ENCODE peak calls at places on chromosomes 7 and 10, in ten cellular contexts. One of them, this sample, is unnamed.

GRCh38 chr7:106808967-106809635 is 56.0 kb upstream of the PIK3CG start:
- DNase-seq in brain microvascular endothelial cell: no peak
- DNase-seq in activated CD4-positive, alpha-beta memory T cell treated with anti-CD3 and anti-CD28 coated beads, Interleukin-2, amount 10 ng/mL, durations not matched to agents 7 days and 5 days: no peak
- DNase-seq in stimulated activated CD4-positive, alpha-beta T cell treated with anti-CD3 and anti-CD28 coated beads, Interleukin-4, amount 100 ng/mL, for 24 hours: no peak
- DNase-seq in HuH-7.5: no peak
- DNase-seq in GM03348: no peak
- DNase-seq in AG04450: no peak
- DNase-seq in mesenteric fat pad: no peak
- DNase-seq in AG20443: no peak
- DNase-seq in naive B cell: no peak
- DNase-seq in this sample: no peak

GRCh38 chr10:127851661-127852205 is 41.0 kb downstream of the CLRN3 start:
- DNase-seq in brain microvascular endothelial cell: no peak
- DNase-seq in activated CD4-positive, alpha-beta memory T cell treated with anti-CD3 and anti-CD28 coated beads, Interleukin-2, amount 10 ng/mL, durations not matched to agents 7 days and 5 days: no peak
- DNase-seq in stimulated activated CD4-positive, alpha-beta T cell treated with anti-CD3 and anti-CD28 coated beads, Interleukin-4, amount 100 ng/mL, for 24 hours: no peak
- DNase-seq in HuH-7.5: no peak
- DNase-seq in GM03348: no peak
- DNase-seq in AG04450: no peak
- DNase-seq in mesenteric fat pad: peak
- DNase-seq in AG20443: no peak
- DNase-seq in naive B cell: no peak
- DNase-seq in this sample: no peak

GRCh38 chr10:44323838-44324237 is 61.1 kb downstream of the CXCL12 start:
- DNase-seq in brain microvascular endothelial cell: no peak
- DNase-seq in activated CD4-positive, alpha-beta memory T cell treated with anti-CD3 and anti-CD28 coated beads, Interleukin-2, amount 10 ng/mL, durations not matched to agents 7 days and 5 days: no peak
- DNase-seq in stimulated activated CD4-positive, alpha-beta T cell treated with anti-CD3 and anti-CD28 coated beads, Interleukin-4, amount 100 ng/mL, for 24 hours: no peak
- DNase-seq in HuH-7.5: no peak
- DNase-seq in GM03348: no peak
- DNase-seq in AG04450: no peak
- DNase-seq in mesenteric fat pad: no peak
- DNase-seq in AG20443: no peak
- DNase-seq in naive B cell: no peak
- DNase-seq in this sample: no peak

GRCh38 chr7:68269410-68269809 is 1272.8 kb downstream of the TYW1 start:
- DNase-seq in brain microvascular endothelial cell: no peak
- DNase-seq in activated CD4-positive, alpha-beta memory T cell treated with anti-CD3 and anti-CD28 coated beads, Interleukin-2, amount 10 ng/mL, durations not matched to agents 7 days and 5 days: no peak
- DNase-seq in stimulated activated CD4-positive, alpha-beta T cell treated with anti-CD3 and anti-CD28 coated beads, Interleukin-4, amount 100 ng/mL, for 24 hours: no peak
- DNase-seq in HuH-7.5: no peak
- DNase-seq in GM03348: peak
- DNase-seq in AG04450: no peak
- DNase-seq in mesenteric fat pad: no peak
- DNase-seq in AG20443: peak
- DNase-seq in naive B cell: no peak
- DNase-seq in this sample: no peak

GRCh38 chr10:132785433-132786278 is at the start of gene NKX6-2:
- DNase-seq in brain microvascular endothelial cell: no peak
- DNase-seq in activated CD4-positive, alpha-beta memory T cell treated with anti-CD3 and anti-CD28 coated beads, Interleukin-2, amount 10 ng/mL, durations not matched to agents 7 days and 5 days: no peak
- DNase-seq in stimulated activated CD4-positive, alpha-beta T cell treated with anti-CD3 and anti-CD28 coated beads, Interleukin-4, amount 100 ng/mL, for 24 hours: no peak
- DNase-seq in HuH-7.5: no peak
- DNase-seq in GM03348: peak
- DNase-seq in AG04450: no peak
- DNase-seq in mesenteric fat pad: no peak
- DNase-seq in AG20443: no peak
- DNase-seq in naive B cell: no peak
- DNase-seq in this sample: no peak

GRCh38 chr10:14405076-14406065 is 74.6 kb upstream of the FRMD4A start:
- DNase-seq in brain microvascular endothelial cell: peak
- DNase-seq in activated CD4-positive, alpha-beta memory T cell treated with anti-CD3 and anti-CD28 coated beads, Interleukin-2, amount 10 ng/mL, durations not matched to agents 7 days and 5 days: no peak
- DNase-seq in stimulated activated CD4-positive, alpha-beta T cell treated with anti-CD3 and anti-CD28 coated beads, Interleukin-4, amount 100 ng/mL, for 24 hours: no peak
- DNase-seq in HuH-7.5: no peak
- DNase-seq in GM03348: peak
- DNase-seq in AG04450: peak
- DNase-seq in mesenteric fat pad: no peak
- DNase-seq in AG20443: peak
- DNase-seq in naive B cell: no peak
- DNase-seq in this sample: no peak

GRCh38 chr10:3339531-3339950 is 167.0 kb upstream of the PITRM1 start:
- DNase-seq in brain microvascular endothelial cell: peak
- DNase-seq in activated CD4-positive, alpha-beta memory T cell treated with anti-CD3 and anti-CD28 coated beads, Interleukin-2, amount 10 ng/mL, durations not matched to agents 7 days and 5 days: no peak
- DNase-seq in stimulated activated CD4-positive, alpha-beta T cell treated with anti-CD3 and anti-CD28 coated beads, Interleukin-4, amount 100 ng/mL, for 24 hours: no peak
- DNase-seq in HuH-7.5: no peak
- DNase-seq in GM03348: no peak
- DNase-seq in AG04450: no peak
- DNase-seq in mesenteric fat pad: no peak
- DNase-seq in AG20443: peak
- DNase-seq in naive B cell: no peak
- DNase-seq in this sample: peak

GRCh38 chr10:116014859-116015258 is 258.1 kb downstream of the GFRA1 start:
- DNase-seq in brain microvascular endothelial cell: peak
- DNase-seq in activated CD4-positive, alpha-beta memory T cell treated with anti-CD3 and anti-CD28 coated beads, Interleukin-2, amount 10 ng/mL, durations not matched to agents 7 days and 5 days: no peak
- DNase-seq in stimulated activated CD4-positive, alpha-beta T cell treated with anti-CD3 and anti-CD28 coated beads, Interleukin-4, amount 100 ng/mL, for 24 hours: no peak
- DNase-seq in HuH-7.5: no peak
- DNase-seq in GM03348: no peak
- DNase-seq in AG04450: no peak
- DNase-seq in mesenteric fat pad: no peak
- DNase-seq in AG20443: no peak
- DNase-seq in naive B cell: no peak
- DNase-seq in this sample: no peak

GRCh38 chr10:42754155-42755027 is 28.2 kb upstream of the BMS1 start:
- DNase-seq in brain microvascular endothelial cell: no peak
- DNase-seq in activated CD4-positive, alpha-beta memory T cell treated with anti-CD3 and anti-CD28 coated beads, Interleukin-2, amount 10 ng/mL, durations not matched to agents 7 days and 5 days: no peak
- DNase-seq in stimulated activated CD4-positive, alpha-beta T cell treated with anti-CD3 and anti-CD28 coated beads, Interleukin-4, amount 100 ng/mL, for 24 hours: peak
- DNase-seq in HuH-7.5: no peak
- DNase-seq in GM03348: peak
- DNase-seq in AG04450: no peak
- DNase-seq in mesenteric fat pad: no peak
- DNase-seq in AG20443: peak
- DNase-seq in naive B cell: peak
- DNase-seq in this sample: no peak

GRCh38 chr7:113197274-113197673 is 78.9 kb upstream of the SMIM30 start:
- DNase-seq in brain microvascular endothelial cell: peak
- DNase-seq in activated CD4-positive, alpha-beta memory T cell treated with anti-CD3 and anti-CD28 coated beads, Interleukin-2, amount 10 ng/mL, durations not matched to agents 7 days and 5 days: no peak
- DNase-seq in stimulated activated CD4-positive, alpha-beta T cell treated with anti-CD3 and anti-CD28 coated beads, Interleukin-4, amount 100 ng/mL, for 24 hours: no peak
- DNase-seq in HuH-7.5: no peak
- DNase-seq in GM03348: peak
- DNase-seq in AG04450: peak
- DNase-seq in mesenteric fat pad: no peak
- DNase-seq in AG20443: peak
- DNase-seq in naive B cell: no peak
- DNase-seq in this sample: no peak

GRCh38 chr7:45890902-45891461 is 2.7 kb downstream of the IGFBP1 start:
- DNase-seq in brain microvascular endothelial cell: no peak
- DNase-seq in activated CD4-positive, alpha-beta memory T cell treated with anti-CD3 and anti-CD28 coated beads, Interleukin-2, amount 10 ng/mL, durations not matched to agents 7 days and 5 days: no peak
- DNase-seq in stimulated activated CD4-positive, alpha-beta T cell treated with anti-CD3 and anti-CD28 coated beads, Interleukin-4, amount 100 ng/mL, for 24 hours: no peak
- DNase-seq in HuH-7.5: no peak
- DNase-seq in GM03348: peak
- DNase-seq in AG04450: no peak
- DNase-seq in mesenteric fat pad: no peak
- DNase-seq in AG20443: peak
- DNase-seq in naive B cell: peak
- DNase-seq in this sample: no peak

GRCh38 chr10:69861251-69862240 is 59.8 kb downstream of the COL13A1 start:
- DNase-seq in brain microvascular endothelial cell: peak
- DNase-seq in activated CD4-positive, alpha-beta memory T cell treated with anti-CD3 and anti-CD28 coated beads, Interleukin-2, amount 10 ng/mL, durations not matched to agents 7 days and 5 days: no peak
- DNase-seq in stimulated activated CD4-positive, alpha-beta T cell treated with anti-CD3 and anti-CD28 coated beads, Interleukin-4, amount 100 ng/mL, for 24 hours: no peak
- DNase-seq in HuH-7.5: no peak
- DNase-seq in GM03348: peak
- DNase-seq in AG04450: no peak
- DNase-seq in mesenteric fat pad: no peak
- DNase-seq in AG20443: peak
- DNase-seq in naive B cell: no peak
- DNase-seq in this sample: no peak

GRCh38 chr10:124267911-124268549 is 150.7 kb downstream of the OAT start:
- DNase-seq in brain microvascular endothelial cell: no peak
- DNase-seq in activated CD4-positive, alpha-beta memory T cell treated with anti-CD3 and anti-CD28 coated beads, Interleukin-2, amount 10 ng/mL, durations not matched to agents 7 days and 5 days: no peak
- DNase-seq in stimulated activated CD4-positive, alpha-beta T cell treated with anti-CD3 and anti-CD28 coated beads, Interleukin-4, amount 100 ng/mL, for 24 hours: no peak
- DNase-seq in HuH-7.5: no peak
- DNase-seq in GM03348: no peak
- DNase-seq in AG04450: no peak
- DNase-seq in mesenteric fat pad: no peak
- DNase-seq in AG20443: no peak
- DNase-seq in naive B cell: no peak
- DNase-seq in this sample: no peak

GRCh38 chr10:5760462-5760861 is 52.8 kb downstream of the GDI2 start:
- DNase-seq in brain microvascular endothelial cell: no peak
- DNase-seq in activated CD4-positive, alpha-beta memory T cell treated with anti-CD3 and anti-CD28 coated beads, Interleukin-2, amount 10 ng/mL, durations not matched to agents 7 days and 5 days: no peak
- DNase-seq in stimulated activated CD4-positive, alpha-beta T cell treated with anti-CD3 and anti-CD28 coated beads, Interleukin-4, amount 100 ng/mL, for 24 hours: no peak
- DNase-seq in HuH-7.5: no peak
- DNase-seq in GM03348: no peak
- DNase-seq in AG04450: no peak
- DNase-seq in mesenteric fat pad: no peak
- DNase-seq in AG20443: no peak
- DNase-seq in naive B cell: no peak
- DNase-seq in this sample: no peak

GRCh38 chr7:38383281-38383680 is 109.8 kb upstream of the TARP start:
- DNase-seq in brain microvascular endothelial cell: no peak
- DNase-seq in activated CD4-positive, alpha-beta memory T cell treated with anti-CD3 and anti-CD28 coated beads, Interleukin-2, amount 10 ng/mL, durations not matched to agents 7 days and 5 days: no peak
- DNase-seq in stimulated activated CD4-positive, alpha-beta T cell treated with anti-CD3 and anti-CD28 coated beads, Interleukin-4, amount 100 ng/mL, for 24 hours: no peak
- DNase-seq in HuH-7.5: no peak
- DNase-seq in GM03348: no peak
- DNase-seq in AG04450: no peak
- DNase-seq in mesenteric fat pad: no peak
- DNase-seq in AG20443: no peak
- DNase-seq in naive B cell: no peak
- DNase-seq in this sample: no peak

GRCh38 chr7:36287371-36288241 is 102.1 kb upstream of the ANLN start:
- DNase-seq in brain microvascular endothelial cell: no peak
- DNase-seq in activated CD4-positive, alpha-beta memory T cell treated with anti-CD3 and anti-CD28 coated beads, Interleukin-2, amount 10 ng/mL, durations not matched to agents 7 days and 5 days: peak
- DNase-seq in stimulated activated CD4-positive, alpha-beta T cell treated with anti-CD3 and anti-CD28 coated beads, Interleukin-4, amount 100 ng/mL, for 24 hours: peak
- DNase-seq in HuH-7.5: no peak
- DNase-seq in GM03348: no peak
- DNase-seq in AG04450: no peak
- DNase-seq in mesenteric fat pad: no peak
- DNase-seq in AG20443: no peak
- DNase-seq in naive B cell: peak
- DNase-seq in this sample: no peak

GRCh38 chr10:89389254-89389653 is 3.2 kb upstream of the IFIT1 start:
- DNase-seq in brain microvascular endothelial cell: no peak
- DNase-seq in activated CD4-positive, alpha-beta memory T cell treated with anti-CD3 and anti-CD28 coated beads, Interleukin-2, amount 10 ng/mL, durations not matched to agents 7 days and 5 days: no peak
- DNase-seq in stimulated activated CD4-positive, alpha-beta T cell treated with anti-CD3 and anti-CD28 coated beads, Interleukin-4, amount 100 ng/mL, for 24 hours: no peak
- DNase-seq in HuH-7.5: no peak
- DNase-seq in GM03348: peak
- DNase-seq in AG04450: no peak
- DNase-seq in mesenteric fat pad: no peak
- DNase-seq in AG20443: peak
- DNase-seq in naive B cell: no peak
- DNase-seq in this sample: no peak

GRCh38 chr10:47029181-47029971 is 118.1 kb downstream of the PTPN20 start:
- DNase-seq in brain microvascular endothelial cell: no peak
- DNase-seq in activated CD4-positive, alpha-beta memory T cell treated with anti-CD3 and anti-CD28 coated beads, Interleukin-2, amount 10 ng/mL, durations not matched to agents 7 days and 5 days: peak
- DNase-seq in stimulated activated CD4-positive, alpha-beta T cell treated with anti-CD3 and anti-CD28 coated beads, Interleukin-4, amount 100 ng/mL, for 24 hours: no peak
- DNase-seq in HuH-7.5: no peak
- DNase-seq in GM03348: no peak
- DNase-seq in AG04450: no peak
- DNase-seq in mesenteric fat pad: peak
- DNase-seq in AG20443: no peak
- DNase-seq in naive B cell: no peak
- DNase-seq in this sample: no peak

This sample was measured in GDM1.